ENCODE peak calls at places on chromosomes 6 and 20, in five cellular contexts. O, J, Z, F and U are unnamed samples.
A peak's percentile ranks its signal among the peaks of the same experiment; 100 is the strongest.

GRCh38 chr20:9140172-9140760 is 71.4 kb downstream of the PLCB4 start:
- DNase-seq in F (peak; percentile 58), J (no peak), O (no peak), Z (no peak), U (no peak)

GRCh38 chr6:26020983-26021349 is 58.4 kb downstream of the TRIM38 start:
- DNase-seq in Z (no peak), J (no peak), O (no peak), F (no peak), U (no peak)

GRCh38 chr6:41677430-41678045 is 39.3 kb downstream of the MDFI start:
- DNase-seq in J (no peak), Z (no peak), F (no peak), O (no peak), U (no peak)

GRCh38 chr6:147201885-147202515 is 2.2 kb upstream of the STXBP5 start:
- DNase-seq in J (no peak), Z (no peak), F (peak; percentile 78), O (peak; percentile 36), U (peak; percentile 59)

GRCh38 chr20:35145141-35145564 is 2.0 kb downstream of the EDEM2 start:
- DNase-seq in O (peak; percentile 77), F (peak; percentile 60), J (no peak), Z (peak; percentile 23), U (peak; percentile 77)

GRCh38 chr6:134537146-134537555 is 219.2 kb upstream of the SGK1 start:
- DNase-seq in J (no peak), O (peak; percentile 70), Z (no peak), F (no peak), U (no peak)

GRCh38 chr6:7532232-7532631 is 9.2 kb upstream of the DSP start:
- DNase-seq in J (no peak), Z (no peak), O (no peak), F (no peak), U (no peak)

GRCh38 chr6:159094444-159095252 is 49.9 kb upstream of the TAGAP start:
- DNase-seq in Z (no peak), F (no peak), O (no peak), J (no peak), U (no peak)

GRCh38 chr6:66663127-66663526 is 956.1 kb upstream of the EYS start:
- DNase-seq in J (no peak), Z (no peak), O (no peak), F (no peak), U (no peak)

GRCh38 chr20:63946986-63947637 is 9.1 kb downstream of the UCKL1 start:
- DNase-seq in J (no peak), Z (no peak), F (no peak), O (no peak), U (no peak)

GRCh38 chr6:30884521-30885480 is 482 bp downstream of the DDR1 start:
- DNase-seq in Z (no peak), F (peak; percentile 72), J (no peak), O (peak; percentile 47), U (no peak)

GRCh38 chr20:63977392-63978276 is 1.8 kb downstream of the SAMD10 start:
- DNase-seq in J (no peak), O (no peak), F (peak; percentile 58), Z (no peak), U (peak; percentile 87)

GRCh38 chr6:18101873-18102272 is 20.6 kb downstream of the NHLRC1 start:
- DNase-seq in Z (no peak), F (no peak), O (no peak), J (no peak), U (no peak)

GRCh38 chr20:17617212-17617867 is 47.5 kb downstream of the DSTN start:
- DNase-seq in Z (no peak), O (peak; percentile 83), F (peak; percentile 62), J (no peak), U (peak; percentile 42)

GRCh38 chr6:113879186-113880096 is 22.3 kb downstream of the MARCKS start:
- DNase-seq in J (no peak), F (peak; percentile 56), Z (peak; percentile 47), O (peak; percentile 48), U (peak; percentile 67)

GRCh38 chr6:3750324-3751018 is 1.0 kb downstream of the PXDC1 start:
- DNase-seq in O (no peak), Z (no peak), F (peak; percentile 25), J (no peak), U (peak; percentile 62)

GRCh38 chr6:27825025-27825823 is 87.0 kb downstream of the OR2B2 start:
- DNase-seq in F (no peak), O (no peak), Z (no peak), J (no peak), U (no peak)

GRCh38 chr6:157374889-157375443 is 6.0 kb upstream of the ZDHHC14 start:
- DNase-seq in Z (no peak), F (no peak), J (no peak), O (no peak), U (no peak)

GRCh38 chr20:34452281-34452982 is 63.8 kb upstream of the DYNLRB1 start:
- DNase-seq in O (no peak), Z (no peak), F (no peak), J (no peak), U (no peak)

GRCh38 chr20:46353506-46354206 is 45.4 kb upstream of the CDH22 start:
- DNase-seq in J (no peak), O (no peak), F (no peak), Z (no peak), U (peak; percentile 48)

GRCh38 chr6:22521035-22521434 is 48.3 kb upstream of the HDGFL1 start:
- DNase-seq in F (no peak), O (no peak), Z (no peak), J (no peak), U (no peak)

GRCh38 chr6:134175532-134176282 is 123.3 kb upstream of the SLC2A12 start:
- DNase-seq in F (peak; percentile 51), O (peak; percentile 34), Z (no peak), J (no peak), U (peak; percentile 43)

GRCh38 chr6:120214097-120214496 is 864.5 kb upstream of the MAN1A1 start:
- DNase-seq in O (no peak), F (no peak), J (no peak), Z (no peak), U (no peak)

GRCh38 chr20:62587757-62588402 is 54.4 kb upstream of the SLCO4A1 start:
- DNase-seq in O (no peak), Z (no peak), F (peak; percentile 52), J (no peak), U (no peak)

GRCh38 chr6:165884813-165885765 is 222.0 kb upstream of the PDE10A start:
- DNase-seq in J (peak; percentile 47), O (peak; percentile 52), Z (peak; percentile 5), F (peak; percentile 79), U (peak; percentile 63)

GRCh38 chr6:81763051-81763450 is 10.6 kb upstream of the TENT5A start:
- DNase-seq in F (no peak), O (no peak), Z (no peak), J (no peak), U (no peak)

GRCh38 chr6:6002005-6002808 is 4.5 kb downstream of the NRN1 start:
- DNase-seq in F (no peak), O (no peak), Z (no peak), J (no peak), U (no peak)

GRCh38 chr6:127118505-127119360 is at the start of gene RSPO3:
- DNase-seq in Z (no peak), O (peak; percentile 31), J (no peak), F (no peak), U (no peak)

GRCh38 chr6:127117979-127118504 is 429 bp upstream of the RSPO3 start:
- DNase-seq in F (no peak), J (no peak), O (peak; percentile 12), Z (no peak), U (no peak)

GRCh38 chr6:127114214-127114613 is 4.3 kb upstream of the RSPO3 start:
- DNase-seq in Z (no peak), O (no peak), F (no peak), J (no peak), U (no peak)

GRCh38 chr6:127111526-127111925 is 6.9 kb upstream of the RSPO3 start:
- DNase-seq in F (no peak), J (no peak), Z (no peak), O (no peak), U (no peak)

GRCh38 chr6:127115032-127115661 is 3.3 kb upstream of the RSPO3 start:
- DNase-seq in F (no peak), J (no peak), O (no peak), Z (no peak), U (no peak)
- TF ChIP-seq HDAC2 in F (no peak), J (no peak), O (no peak), Z (no peak), U (no peak)

GRCh38 chr20:57525328-57526053 is 551 bp upstream of the CTCFL start:
- DNase-seq in F (peak; percentile 84), O (no peak), Z (no peak), J (no peak), U (no peak)
- TF ChIP-seq CTCF in F (peak; percentile 37), O (no peak), Z (no peak), J (no peak), U (no peak)

DNA sequence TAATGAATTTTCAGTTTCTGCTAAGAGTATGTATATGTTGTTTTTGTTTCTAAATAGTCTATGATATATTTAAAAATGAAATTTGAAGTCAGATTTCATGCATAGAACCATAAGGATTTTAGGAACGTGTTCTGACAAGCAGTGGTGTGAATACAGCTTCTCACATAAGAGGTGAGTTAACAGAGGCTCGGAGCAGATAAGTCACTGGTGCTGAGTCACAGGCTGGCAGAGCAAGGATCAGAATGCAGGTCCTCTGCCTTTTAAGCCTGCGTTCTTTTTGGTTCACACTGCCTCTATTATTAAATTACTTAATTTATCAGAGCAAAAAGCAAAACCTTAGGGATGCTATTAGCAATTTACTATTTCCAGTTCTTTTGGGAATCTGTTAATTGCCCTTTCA is 212.5 kb upstream of the AGPAT4 start:
- DNase-seq in F (peak; percentile 14), J (no peak), Z (no peak), O (peak; percentile 39), U (no peak)
- TF ChIP-seq HDAC2 in F (no peak), J (no peak), Z (no peak), O (no peak), U (no peak)

GRCh38 chr6:109183109-109183508 is 87.8 kb downstream of the CEP57L1 start:
- DNase-seq in Z (no peak), J (peak; percentile 0), F (peak; percentile 41), O (no peak), U (no peak)
- TF ChIP-seq CTCF in Z (no peak), J (no peak), F (peak; percentile 60), O (peak; percentile 10), U (peak; percentile 36)

GRCh38 chr6:47670851-47671250 is 27.5 kb upstream of the ADGRF4 start:
- DNase-seq in O (no peak), Z (no peak), J (no peak), F (no peak), U (no peak)
- TF ChIP-seq HDAC2 in O (no peak), Z (no peak), J (no peak), F (no peak), U (no peak)